ENCODE peak calls at places on chromosomes 6 and 20, in four cellular contexts. W, V, N and Q are unnamed samples.

GRCh38 chr20:4633780-4634179 is 87.9 kb upstream of the PRND start:
- DNase-seq in W (no peak), V (no peak), N (no peak), Q (no peak)

GRCh38 chr6:108302371-108302770 is 7.5 kb downstream of the AFG1L start:
- DNase-seq in W (no peak), V (no peak), N (no peak), Q (no peak)

GRCh38 chr20:23189854-23190253 is 103.7 kb upstream of the CD93 start:
- DNase-seq in W (no peak), V (no peak), N (no peak), Q (no peak)

GRCh38 chr6:24228681-24229255 is 102.8 kb downstream of the NRSN1 start:
- DNase-seq in W (no peak), V (no peak), N (no peak), Q (no peak)

GRCh38 chr6:162226810-162227209 is 500.8 kb downstream of the PRKN start:
- DNase-seq in W (no peak), V (no peak), N (no peak), Q (no peak)

GRCh38 chr6:41199427-41200246 is 1.3 kb downstream of the TREML2 start:
- DNase-seq in W (no peak), V (peak), N (peak), Q (no peak)

GRCh38 chr6:32529697-32530429 is at the start of gene HLA-DRB5:
- DNase-seq in W (no peak), V (no peak), N (peak), Q (peak)

GRCh38 chr20:51985013-51985415 is 182.7 kb upstream of the SALL4 start:
- DNase-seq in W (no peak), V (no peak), N (no peak), Q (no peak)

GRCh38 chr20:23657202-23657601 is 19.4 kb upstream of the CST3 start:
- DNase-seq in W (no peak), V (no peak), N (no peak), Q (no peak)

GRCh38 chr20:25030007-25030648 is 27.8 kb downstream of the ACSS1 start:
- DNase-seq in W (no peak), V (no peak), N (no peak), Q (no peak)

GRCh38 chr20:35017099-35017835 is 61.6 kb downstream of the MYH7B start:
- DNase-seq in W (no peak), V (no peak), N (no peak), Q (no peak)

GRCh38 chr20:36532388-36532787 is 8.9 kb upstream of the MYL9 start:
- DNase-seq in W (no peak), V (no peak), N (no peak), Q (no peak)

GRCh38 chr6:132819405-132820145 is 5.2 kb downstream of the RPS12 start:
- DNase-seq in W (no peak), V (no peak), N (no peak), Q (no peak)

GRCh38 chr6:43817192-43817591 is 47.2 kb downstream of the VEGFA start:
- DNase-seq in W (peak), V (peak), N (no peak), Q (no peak)

GRCh38 chr20:13042458-13042794 is 33.7 kb downstream of the SPTLC3 start:
- DNase-seq in W (no peak), V (no peak), N (no peak), Q (no peak)

GRCh38 chr6:107629545-107630147 is 139.7 kb downstream of the SOBP start:
- DNase-seq in W (no peak), V (no peak), N (no peak), Q (no peak)

GRCh38 chr6:25360611-25361010 is 81.4 kb downstream of the CARMIL1 start:
- DNase-seq in W (no peak), V (no peak), N (no peak), Q (no peak)

GRCh38 chr6:111871725-111872520 is 1.3 kb downstream of the FYN start:
- DNase-seq in W (peak), V (no peak), N (no peak), Q (no peak)

GRCh38 chr6:322205-322930 is 30.1 kb downstream of the DUSP22 start:
- DNase-seq in W (peak), V (no peak), N (no peak), Q (no peak)

GRCh38 chr20:52754366-52754765 is 217.8 kb upstream of the TSHZ2 start:
- DNase-seq in W (no peak), V (no peak), N (no peak), Q (no peak)

GRCh38 chr6:2432258-2432657 is 186.9 kb upstream of the GMDS start:
- DNase-seq in W (no peak), V (no peak), N (no peak), Q (no peak)

GRCh38 chr6:148704539-148704938 is 42.3 kb upstream of the UST start:
- DNase-seq in W (no peak), V (no peak), N (no peak), Q (no peak)

GRCh38 chr6:170449231-170449630 is 103.9 kb downstream of the PSMB1 start:
- DNase-seq in W (no peak), V (no peak), N (no peak), Q (no peak)

GRCh38 chr6:46882622-46883021 is 39.1 kb downstream of the ADGRF5 start:
- DNase-seq in W (no peak), V (no peak), N (no peak), Q (no peak)

GRCh38 chr20:32539063-32539816 is 45.9 kb downstream of the NOL4L start:
- DNase-seq in W (no peak), V (no peak), N (no peak), Q (no peak)

GRCh38 chr6:35962779-35963570 is 42.1 kb upstream of the SRPK1 start:
- DNase-seq in W (no peak), V (no peak), N (no peak), Q (no peak)

GRCh38 chr6:104540743-104541142 is 319.0 kb downstream of the HACE1 start:
- DNase-seq in W (no peak), V (no peak), N (no peak), Q (no peak)

GRCh38 chr20:4344660-4345059 is 329.3 kb upstream of the RNF24 start:
- DNase-seq in W (no peak), V (no peak), N (no peak), Q (no peak)

GRCh38 chr6:129671442-129672344 is 38.3 kb downstream of the ARHGAP18 start:
- DNase-seq in W (peak), V (peak), N (peak), Q (no peak)

GRCh38 chr6:69812746-69813427 is 16.1 kb upstream of the LMBRD1 start:
- DNase-seq in W (no peak), V (no peak), N (no peak), Q (no peak)

GRCh38 chr6:154602296-154602695 is 91.8 kb upstream of the CNKSR3 start:
- DNase-seq in W (no peak), V (no peak), N (no peak), Q (no peak)

GRCh38 chr6:37311666-37312473 is 41.9 kb upstream of the RNF8 start:
- DNase-seq in W (no peak), V (no peak), N (no peak), Q (no peak)

GRCh38 chr6:68226460-68226859 is 408.6 kb upstream of the ADGRB3 start:
- DNase-seq in W (no peak), V (peak), N (no peak), Q (no peak)

GRCh38 chr6:65999288-65999791 is 292.3 kb upstream of the EYS start:
- DNase-seq in W (no peak), V (no peak), N (no peak), Q (no peak)

GRCh38 chr6:39821014-39821738 is 29.0 kb downstream of the DAAM2 start:
- DNase-seq in W (no peak), V (no peak), N (no peak), Q (no peak)

GRCh38 chr6:73134588-73134987 is 90.7 kb downstream of the KHDC1L start:
- DNase-seq in W (peak), V (peak), N (no peak), Q (no peak)

GRCh38 chr6:33252758-33253157 is 18.9 kb downstream of the VPS52 start:
- DNase-seq in W (no peak), V (no peak), N (no peak), Q (no peak)

GRCh38 chr20:60497298-60497697 is 539.1 kb downstream of the CDH26 start:
- DNase-seq in W (no peak), V (no peak), N (no peak), Q (no peak)

GRCh38 chr20:60500038-60500701 is 541.9 kb downstream of the CDH26 start:
- DNase-seq in W (no peak), V (no peak), N (no peak), Q (no peak)

GRCh38 chr20:60501048-60501447 is 542.8 kb downstream of the CDH26 start:
- DNase-seq in W (no peak), V (no peak), N (no peak), Q (no peak)
- TF ChIP-seq SPI1 in W (no peak), V (no peak), N (no peak), Q (no peak)

GRCh38 chr6:143295904-143296303 is 154.6 kb downstream of the ADAT2 start:
- DNase-seq in W (no peak), V (no peak), N (no peak), Q (no peak)
- TF ChIP-seq SPI1 in W (no peak), V (no peak), N (no peak), Q (no peak)

GRCh38 chr20:2397595-2398145 is 17.0 kb downstream of the TGM6 start:
- DNase-seq in W (peak), V (no peak), N (no peak), Q (no peak)

GRCh38 chr20:2396241-2396814 is 15.6 kb downstream of the TGM6 start:
- DNase-seq in W (no peak), V (no peak), N (no peak), Q (no peak)

GRCh38 chr20:2398453-2398852 is 17.8 kb downstream of the TGM6 start:
- DNase-seq in W (no peak), V (peak), N (no peak), Q (no peak)

GRCh38 chr20:2395136-2395535 is 14.4 kb downstream of the TGM6 start:
- DNase-seq in W (no peak), V (no peak), N (no peak), Q (no peak)

DNA sequence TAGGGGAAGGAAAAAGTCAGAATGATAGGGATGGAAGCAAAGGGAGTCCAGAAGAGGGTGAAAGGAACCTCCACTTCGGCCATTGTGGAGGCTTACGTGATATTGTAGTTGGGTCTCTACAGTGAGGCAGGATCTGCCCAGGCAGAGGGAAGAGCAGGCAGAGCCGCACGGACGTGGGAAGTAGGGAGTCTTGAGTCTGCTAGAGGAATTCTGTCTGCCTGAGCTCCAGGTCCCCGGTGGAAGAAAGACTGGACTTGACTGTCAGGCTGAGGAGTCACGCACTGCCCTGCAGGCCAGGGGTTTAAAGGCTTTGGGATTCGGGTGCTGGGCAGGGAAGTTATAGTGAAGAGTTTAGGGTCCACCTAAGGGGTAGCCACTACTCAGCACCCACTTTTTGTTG is 16.4 kb downstream of the TGM6 start:
- DNase-seq in W (no peak), V (no peak), N (no peak), Q (no peak)
- TF ChIP-seq SPI1 in W (no peak), V (no peak), N (no peak), Q (no peak)

DNA sequence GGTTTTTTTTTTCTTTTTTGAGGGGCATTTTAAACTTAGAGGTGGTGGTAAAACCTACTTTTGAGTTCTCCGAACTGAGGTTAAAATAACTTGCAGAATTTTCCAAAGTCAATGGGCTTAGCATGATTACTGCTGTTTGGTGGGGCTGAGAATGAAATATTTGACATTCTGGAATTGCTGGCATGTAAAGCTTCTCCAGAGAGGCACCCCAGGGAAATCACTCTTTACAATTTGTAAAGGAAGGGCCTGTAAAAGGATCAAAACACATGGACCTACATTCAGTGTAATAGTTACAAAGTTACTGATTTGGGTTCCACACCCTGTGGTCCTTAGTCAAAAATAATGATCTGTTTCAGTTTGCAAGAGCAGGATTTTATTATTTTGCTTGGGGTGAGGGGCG is 5.5 kb downstream of the FAM217B start:
- DNase-seq in W (no peak), V (no peak), N (no peak), Q (no peak)
- TF ChIP-seq SPI1 in W (no peak), V (no peak), N (no peak), Q (no peak)

GRCh38 chr6:149938571-149939462 is 3.0 kb upstream of the ULBP2 start:
- DNase-seq in W (no peak), V (no peak), N (peak), Q (peak)
- TF ChIP-seq SPI1 in W (no peak), V (no peak), N (no peak), Q (no peak)

DNA sequence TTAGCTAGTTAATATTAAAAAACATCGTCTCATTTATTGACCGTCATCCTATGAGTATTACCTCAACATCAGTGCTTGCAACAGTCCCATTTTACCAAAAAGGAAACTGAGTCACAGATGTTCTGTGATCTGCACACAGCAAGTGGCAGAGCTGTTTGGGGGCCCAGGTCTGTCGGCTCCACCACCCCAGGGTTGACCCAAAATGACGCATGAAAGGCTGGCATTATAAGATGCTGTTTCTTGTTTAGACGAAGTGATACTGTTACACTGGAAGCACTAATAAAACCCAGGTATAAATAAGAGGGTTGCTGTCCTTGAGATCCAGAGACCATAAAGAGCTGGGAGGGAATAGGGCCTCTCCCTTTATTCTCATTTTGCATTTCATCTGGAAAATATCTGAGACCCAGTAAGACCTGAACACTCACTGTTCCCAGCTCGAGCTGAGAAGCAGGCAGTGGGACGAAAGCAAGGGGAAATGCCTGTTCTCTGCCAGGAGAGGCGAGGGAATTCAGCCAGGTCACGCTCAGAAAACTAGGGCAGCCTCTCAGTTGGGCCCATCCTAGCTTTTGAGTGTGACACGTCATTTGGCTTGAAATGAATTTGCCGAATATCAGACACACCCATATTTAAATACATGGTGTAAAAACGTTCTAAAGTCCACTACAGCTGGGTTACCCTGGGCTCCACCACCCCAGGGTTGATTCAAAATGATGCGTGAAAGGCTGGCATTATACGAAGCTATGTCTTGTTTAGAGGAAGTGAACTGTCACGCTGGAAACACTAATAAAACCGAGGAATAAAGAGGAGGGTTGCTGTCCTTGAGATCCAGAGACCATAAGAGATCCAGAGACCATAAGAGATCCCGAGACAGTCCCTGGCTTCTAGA is 1.4 kb upstream of the MICAL1 start:
- DNase-seq in W (no peak), V (no peak), N (no peak), Q (no peak)
- TF ChIP-seq SPI1 in W (no peak), V (peak), N (peak), Q (peak)

DNA sequence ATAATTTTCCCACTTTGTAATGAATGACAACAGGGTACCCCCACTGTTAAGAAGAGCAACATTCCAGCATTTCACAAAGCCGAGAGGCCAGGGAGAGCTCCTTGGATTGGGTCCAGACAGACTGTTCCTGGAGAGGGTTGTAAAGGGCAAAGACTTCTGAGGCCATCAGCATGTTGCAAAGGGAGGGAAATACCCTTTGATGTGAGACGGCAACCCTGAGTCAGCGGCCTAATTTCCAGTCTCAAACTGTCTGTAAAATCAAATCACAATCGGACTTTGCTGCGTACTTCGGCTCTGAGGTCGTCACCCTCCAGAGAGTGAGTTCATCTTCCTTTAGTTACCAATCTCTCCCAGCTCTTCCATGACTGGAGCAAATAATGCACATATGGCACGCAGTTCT is 101.0 kb upstream of the DTNBP1 start:
- DNase-seq in W (no peak), V (no peak), N (no peak), Q (no peak)
- TF ChIP-seq SPI1 in W (no peak), V (no peak), N (no peak), Q (no peak)

GRCh38 chr6:144283781-144284473 is 1.2 kb upstream of the UTRN start:
- DNase-seq in W (no peak), V (no peak), N (no peak), Q (no peak)
- TF ChIP-seq SPI1 in W (no peak), V (no peak), N (no peak), Q (no peak)

DNA sequence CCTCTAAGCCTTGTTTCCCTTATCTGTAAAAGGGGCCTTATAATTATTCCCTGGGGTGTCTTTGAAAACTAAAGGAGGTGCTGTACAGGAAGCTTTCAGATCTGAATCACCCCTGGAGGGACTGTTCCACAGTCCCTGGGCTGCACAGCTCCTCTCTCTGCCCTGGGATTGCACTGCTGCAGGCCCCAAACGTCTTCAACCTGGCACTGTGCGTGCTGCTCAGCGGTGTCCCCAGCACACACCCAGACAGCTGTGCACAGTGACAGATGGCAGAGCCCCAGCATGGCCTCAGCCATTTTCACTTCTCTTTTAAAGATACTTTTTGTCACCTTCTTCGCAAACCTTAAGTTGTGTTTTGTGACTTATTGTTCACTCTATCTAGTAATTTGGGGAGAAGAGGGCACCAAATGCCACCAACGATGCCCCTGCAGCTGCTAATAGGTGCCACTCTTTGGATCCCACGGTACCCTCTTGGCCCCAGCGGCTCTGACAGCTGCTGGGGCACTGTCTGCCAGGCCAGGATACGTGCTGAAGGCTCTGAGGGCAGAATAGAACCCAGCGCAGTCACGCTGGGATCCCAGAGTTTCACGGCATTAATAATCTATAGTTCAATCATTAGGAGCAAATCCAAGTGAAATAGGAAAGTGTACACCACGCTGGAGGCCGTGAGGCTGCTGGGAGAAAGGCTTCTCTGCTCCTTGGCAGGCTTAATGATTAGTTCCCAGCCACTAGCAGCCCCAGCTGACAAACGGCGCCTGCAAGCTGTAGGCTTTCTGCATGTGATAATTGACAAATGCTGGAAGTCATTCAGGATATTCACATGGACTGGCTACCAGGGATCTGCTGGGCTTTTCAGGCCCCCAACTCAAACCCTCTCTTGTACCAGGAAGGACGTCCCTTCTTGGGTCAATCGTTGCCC is 50.5 kb upstream of the INSM1 start:
- DNase-seq in W (no peak), V (no peak), N (peak), Q (no peak)
- TF ChIP-seq SPI1 in W (no peak), V (no peak), N (peak), Q (peak)

GRCh38 chr20:62316331-62317166 is 13.8 kb downstream of the ADRM1 start:
- DNase-seq in W (no peak), V (no peak), N (no peak), Q (no peak)
- TF ChIP-seq SPI1 in W (no peak), V (no peak), N (no peak), Q (no peak)